ENCODE peak calls at places on chromosomes 3 and 15, in five cellular contexts. Y is HepG2, P is K562, H is H1, Z is GM12878. C is an unnamed sample.

GRCh38 chr3:184694694-184695093 is 17.2 kb downstream of the MAGEF1 start:
- DNase-seq in Y (no peak), P (no peak), H (no peak), Z (no peak), C (no peak)

GRCh38 chr3:135453333-135453732 is 512.2 kb upstream of the PPP2R3A start:
- DNase-seq in Y (no peak), P (no peak), H (no peak), Z (no peak), C (no peak)

GRCh38 chr3:43210049-43211027 is 76.0 kb upstream of the SNRK start:
- DNase-seq in Y (no peak), P (no peak), H (no peak), Z (no peak), C (no peak)

GRCh38 chr3:23325466-23326065 is 122.4 kb downstream of the UBE2E2 start:
- DNase-seq in Y (no peak), P (no peak), H (no peak), Z (peak), C (no peak)

GRCh38 chr15:90141646-90142045 is 39.4 kb upstream of the IDH2 start:
- DNase-seq in Y (no peak), P (peak), H (no peak), Z (no peak), C (no peak)

GRCh38 chr15:47513496-47513895 is 203.8 kb upstream of the SEMA6D start:
- DNase-seq in Y (no peak), P (no peak), H (no peak), Z (no peak), C (no peak)

GRCh38 chr3:30131171-30131570 is 475.2 kb upstream of the TGFBR2 start:
- DNase-seq in Y (no peak), P (no peak), H (no peak), Z (no peak), C (no peak)

GRCh38 chr3:169945313-169945712 is 21.3 kb upstream of the SEC62 start:
- DNase-seq in Y (no peak), P (peak), H (no peak), Z (peak), C (no peak)

GRCh38 chr15:75646112-75646943 is 1.4 kb upstream of the SNX33 start:
- DNase-seq in Y (no peak), P (no peak), H (no peak), Z (no peak), C (no peak)

GRCh38 chr15:50137330-50137761 is 18.3 kb upstream of the ATP8B4 start:
- DNase-seq in Y (no peak), P (peak), H (no peak), Z (no peak), C (no peak)

GRCh38 chr3:50122071-50122470 is 33.1 kb upstream of the SEMA3F start:
- DNase-seq in Y (peak), P (no peak), H (no peak), Z (no peak), C (no peak)

GRCh38 chr3:45056608-45057301 is 30.7 kb downstream of the CLEC3B start:
- DNase-seq in Y (no peak), P (no peak), H (no peak), Z (no peak), C (no peak)

GRCh38 chr3:16374047-16375019 is 109.3 kb downstream of the OXNAD1 start:
- DNase-seq in Y (no peak), P (no peak), H (no peak), Z (no peak), C (no peak)

GRCh38 chr3:16370872-16371740 is 106.1 kb downstream of the OXNAD1 start:
- DNase-seq in Y (no peak), P (no peak), H (no peak), Z (no peak), C (no peak)

GRCh38 chr3:16370503-16370871 is 105.5 kb downstream of the OXNAD1 start:
- DNase-seq in Y (no peak), P (no peak), H (no peak), Z (no peak), C (no peak)

GRCh38 chr3:16373270-16373785 is 108.3 kb downstream of the OXNAD1 start:
- DNase-seq in Y (no peak), P (no peak), H (no peak), Z (no peak), C (no peak)

DNA sequence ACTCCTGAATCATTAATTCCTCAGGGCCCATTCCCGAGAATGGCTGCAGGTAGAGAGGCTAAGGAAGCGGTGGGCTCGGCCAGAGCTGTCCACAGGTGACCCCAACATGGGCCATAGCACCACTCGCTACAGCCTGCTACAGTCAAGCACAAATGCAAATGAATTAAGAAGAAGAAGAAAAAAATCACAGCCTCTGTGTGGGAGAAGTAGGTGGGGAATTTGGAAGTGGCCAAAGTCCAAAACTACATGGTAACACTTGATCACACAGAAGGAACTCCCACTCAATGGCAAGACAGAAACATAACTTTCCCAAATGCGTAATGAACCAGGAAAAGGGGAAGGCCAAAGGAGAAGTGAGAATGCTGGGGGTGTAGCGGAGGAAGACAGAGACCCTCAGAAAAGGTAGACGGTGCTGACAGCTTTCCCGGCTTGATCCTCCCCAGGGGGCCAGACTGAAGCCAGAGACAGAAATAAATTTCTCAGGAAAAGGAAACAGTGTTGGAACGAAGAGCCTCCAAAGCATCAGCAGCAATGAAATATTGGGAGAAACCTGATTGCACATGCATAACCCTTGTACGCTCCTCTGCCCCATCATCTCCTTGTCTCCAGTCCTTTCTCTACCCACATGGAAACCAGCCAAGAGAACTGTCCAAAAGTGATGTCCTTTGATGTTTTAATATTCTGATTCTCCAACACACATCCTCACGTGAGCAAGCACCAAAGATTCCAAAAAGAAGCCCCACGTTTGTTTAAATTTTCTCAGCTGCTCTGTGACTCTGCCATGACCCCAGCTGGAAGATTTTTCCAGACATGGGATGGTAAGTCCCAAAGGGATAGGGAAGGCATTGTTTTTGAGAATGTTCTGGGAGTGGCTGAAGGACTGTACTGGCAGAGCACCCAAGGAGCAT is 107.6 kb downstream of the OXNAD1 start:
- DNase-seq in Y (no peak), P (no peak), H (no peak), Z (peak), C (no peak)
- TF ChIP-seq SP1 in Y (no peak), P (no peak), H (no peak), Z (peak), C (no peak)

GRCh38 chr15:91151781-91152563 is 51.9 kb downstream of the SV2B start:
- DNase-seq in Y (no peak), P (no peak), H (no peak), Z (no peak), C (no peak)

GRCh38 chr15:91150492-91151160 is 50.6 kb downstream of the SV2B start:
- DNase-seq in Y (no peak), P (no peak), H (no peak), Z (no peak), C (no peak)

GRCh38 chr15:91156175-91156726 is 56.2 kb downstream of the SV2B start:
- DNase-seq in Y (no peak), P (no peak), H (no peak), Z (no peak), C (no peak)

GRCh38 chr15:91152896-91153581 is 53.0 kb downstream of the SV2B start:
- DNase-seq in Y (no peak), P (no peak), H (no peak), Z (no peak), C (no peak)

DNA sequence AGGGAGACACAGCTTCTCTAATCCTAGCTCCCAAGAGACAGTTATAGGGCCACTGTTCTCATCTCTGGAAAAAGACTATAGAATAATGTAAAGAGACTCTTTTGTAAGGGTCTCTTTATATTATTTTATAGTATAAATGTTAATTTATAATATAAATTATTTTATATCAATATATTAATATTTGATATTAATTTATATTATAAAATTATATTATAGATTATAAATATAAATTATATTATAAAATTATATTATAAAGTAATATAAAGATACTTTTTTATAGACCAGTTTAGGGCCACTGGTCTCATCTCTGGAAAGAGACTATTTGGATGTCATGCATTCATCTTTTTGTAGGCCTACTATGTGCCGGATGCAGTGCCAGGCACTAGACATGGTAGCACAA is 53.9 kb downstream of the SV2B start:
- DNase-seq in Y (no peak), P (no peak), H (no peak), Z (no peak), C (no peak)
- TF ChIP-seq USF2 in Y (no peak), P (no peak), H (no peak), Z (no peak), C (no peak)

GRCh38 chr3:48244462-48244861 is 3.6 kb downstream of the ZNF589 start:
- DNase-seq in Y (no peak), P (no peak), H (no peak), Z (no peak), C (no peak)

GRCh38 chr3:48243886-48244285 is 3.0 kb downstream of the ZNF589 start:
- DNase-seq in Y (no peak), P (no peak), H (no peak), Z (no peak), C (no peak)

GRCh38 chr3:48248095-48248863 is 7.4 kb downstream of the ZNF589 start:
- DNase-seq in Y (no peak), P (no peak), H (no peak), Z (no peak), C (no peak)

GRCh38 chr3:48245136-48245535 is 4.2 kb downstream of the ZNF589 start:
- DNase-seq in Y (no peak), P (no peak), H (no peak), Z (no peak), C (no peak)

GRCh38 chr3:48247401-48247807 is 6.5 kb downstream of the ZNF589 start:
- DNase-seq in Y (no peak), P (no peak), H (no peak), Z (no peak), C (no peak)
- TF ChIP-seq SP1 in Y (no peak), P (no peak), H (no peak), Z (no peak), C (no peak)

GRCh38 chr3:188001052-188001567 is 152.8 kb upstream of the LPP start:
- DNase-seq in Y (no peak), P (no peak), H (no peak), Z (no peak), C (no peak)
- TF ChIP-seq USF2 in Y (no peak), P (no peak), H (no peak), Z (no peak), C (no peak)

GRCh38 chr3:175916151-175916946 is 1057.2 kb downstream of the NAALADL2 start:
- DNase-seq in Y (no peak), P (no peak), H (no peak), Z (no peak), C (no peak)

GRCh38 chr3:175914785-175915184 is 1055.7 kb downstream of the NAALADL2 start:
- DNase-seq in Y (no peak), P (no peak), H (no peak), Z (no peak), C (no peak)

GRCh38 chr3:175911937-175912336 is 1052.8 kb downstream of the NAALADL2 start:
- DNase-seq in Y (no peak), P (no peak), H (no peak), Z (no peak), C (no peak)
- TF ChIP-seq SP1 in Y (no peak), P (no peak), H (no peak), Z (no peak), C (no peak)

C was measured in WTC11.